ENCODE peak calls at places on chromosomes 3 and 15, in six cellular contexts. C is amniotic epithelial cell; R is iris pigment epithelial cell; X is upper lobe of right lung; U is GM13976; O is stimulated activated CD8-positive, alpha-beta memory T cell treated with anti-CD3 and anti-CD28 coated beads, Interleukin-7, amount 100 ng/mL, for 1 hour. G is an unnamed sample.

GRCh38 chr3:127394984-127395662 is 107.3 kb upstream of the PRR20G start:
- DNase-seq in C (no peak), U (no peak), X (peak), R (no peak), O (no peak), G (no peak)

GRCh38 chr15:66714543-66714981 is 12.5 kb downstream of the SMAD6 start:
- DNase-seq in X (no peak), R (peak), O (no peak), U (no peak), C (peak), G (no peak)

GRCh38 chr3:156516284-156516683 is 38.6 kb downstream of the SSR3 start:
- DNase-seq in X (no peak), C (no peak), O (no peak), U (no peak), R (no peak), G (no peak)

GRCh38 chr3:188154758-188155574 is 1.0 kb downstream of the LPP start:
- DNase-seq in C (peak), R (peak), X (no peak), U (peak), O (no peak), G (no peak)

GRCh38 chr15:52518972-52519371 is 9.7 kb downstream of the MYO5A start:
- DNase-seq in R (no peak), O (no peak), U (no peak), X (no peak), C (no peak), G (no peak)

GRCh38 chr15:90083954-90084607 is 18.2 kb downstream of the IDH2 start:
- DNase-seq in R (no peak), O (no peak), U (no peak), X (no peak), C (no peak), G (no peak)

GRCh38 chr15:78909791-78910228 is 35.0 kb downstream of the CTSH start:
- DNase-seq in R (peak), O (no peak), X (no peak), U (peak), C (peak), G (peak)

GRCh38 chr15:48721061-48721810 is 75.7 kb upstream of the FBN1 start:
- DNase-seq in U (no peak), R (no peak), O (no peak), X (no peak), C (no peak), G (no peak)

GRCh38 chr3:172536993-172537419 is 13.8 kb upstream of the TNFSF10 start:
- DNase-seq in O (no peak), U (no peak), X (no peak), R (no peak), C (no peak), G (no peak)

GRCh38 chr15:93173369-93173768 is 84.4 kb upstream of the RGMA start:
- DNase-seq in X (no peak), R (peak), C (no peak), O (no peak), U (no peak), G (no peak)

GRCh38 chr3:101903426-101903825 is 54.1 kb downstream of the NFKBIZ start:
- DNase-seq in O (no peak), R (peak), U (no peak), X (no peak), C (peak), G (no peak)

GRCh38 chr3:195251336-195252065 is 19.5 kb downstream of the XXYLT1 start:
- DNase-seq in U (peak), X (no peak), O (no peak), R (no peak), C (no peak), G (no peak)

GRCh38 chr15:95604634-95605036 is 725.9 kb upstream of the NR2F2 start:
- DNase-seq in C (peak), O (no peak), X (no peak), U (no peak), R (peak), G (no peak)

GRCh38 chr3:66582721-66583141 is 81.9 kb upstream of the LRIG1 start:
- DNase-seq in X (no peak), O (no peak), C (no peak), R (peak), U (peak), G (peak)

GRCh38 chr3:38521391-38521987 is 25.3 kb downstream of the EXOG start:
- DNase-seq in O (peak), R (peak), C (peak), X (no peak), U (peak), G (peak)

GRCh38 chr3:32026583-32026982 is 45.0 kb downstream of the ZNF860 start:
- DNase-seq in X (no peak), U (no peak), O (no peak), C (no peak), R (no peak), G (peak)

GRCh38 chr15:57460208-57460816 is 84.0 kb downstream of the CGNL1 start:
- DNase-seq in C (no peak), U (no peak), R (no peak), O (no peak), X (no peak), G (no peak)

GRCh38 chr3:171844873-171845272 is 1.7 kb downstream of the TMEM212 start:
- DNase-seq in U (no peak), R (no peak), X (no peak), C (no peak), O (no peak), G (no peak)

GRCh38 chr3:45994661-45995369 is 809 bp downstream of the FYCO1 start:
- DNase-seq in R (peak), C (no peak), O (no peak), X (no peak), U (peak), G (peak)

GRCh38 chr15:81311834-81312459 is 12.0 kb downstream of the STARD5 start:
- DNase-seq in X (no peak), O (no peak), C (peak), R (no peak), U (no peak), G (peak)

GRCh38 chr15:32928876-32929275 is 211.1 kb downstream of the GREM1 start:
- DNase-seq in R (no peak), C (no peak), U (no peak), O (no peak), X (no peak), G (no peak)

GRCh38 chr3:156626104-156626503 is 48.3 kb upstream of the TIPARP start:
- DNase-seq in C (no peak), X (peak), U (no peak), O (no peak), R (no peak), G (no peak)

GRCh38 chr3:66884659-66885058 is 113.4 kb upstream of the KBTBD8 start:
- DNase-seq in R (no peak), C (no peak), U (no peak), X (no peak), O (no peak), G (no peak)

GRCh38 chr3:48564022-48564421 is 441 bp upstream of the UCN2 start:
- DNase-seq in C (peak), R (peak), U (no peak), O (no peak), X (peak), G (peak)

GRCh38 chr3:188259191-188259590 is 105.2 kb downstream of the LPP start:
- DNase-seq in R (no peak), U (no peak), C (no peak), X (no peak), O (no peak), G (no peak)

GRCh38 chr3:24881239-24881638 is 386.6 kb upstream of the THRB start:
- DNase-seq in C (no peak), U (no peak), X (no peak), R (no peak), O (no peak), G (no peak)

GRCh38 chr3:125055165-125055912 is 458 bp downstream of the HEG1 start:
- DNase-seq in C (no peak), U (peak), O (no peak), R (no peak), X (no peak), G (no peak)

GRCh38 chr3:190094201-190094718 is 26.4 kb downstream of the P3H2 start:
- DNase-seq in R (peak), X (no peak), U (no peak), O (no peak), C (peak), G (no peak)

G was measured in B cell.